ENCODE peak calls at places on chromosomes 3 and 15, in six cellular contexts. F is heart left ventricle, X is uterus, C is transverse colon, I is IMR-90, Z is A549. W is an unnamed sample.

GRCh38 chr3:131543714-131544113 is 40.9 kb upstream of the MRPL3 start:
- DNase-seq in Z (no peak), I (peak), C (peak), X (peak), F (peak), W (no peak)

GRCh38 chr3:58071480-58071971 is 63.3 kb downstream of the FLNB start:
- DNase-seq in F (no peak), I (no peak), C (no peak), Z (peak), X (no peak), W (no peak)

GRCh38 chr3:184688251-184688851 is 23.5 kb downstream of the MAGEF1 start:
- DNase-seq in C (no peak), X (peak), F (no peak), I (peak), Z (no peak), W (no peak)

GRCh38 chr3:124007186-124007585 is 15.3 kb upstream of the ROPN1 start:
- DNase-seq in I (peak), Z (no peak), C (no peak), F (no peak), X (no peak), W (no peak)

GRCh38 chr3:180036678-180037455 is at the start of gene PEX5L:
- DNase-seq in I (peak), Z (no peak), X (peak), C (no peak), F (peak), W (no peak)

GRCh38 chr15:81011593-81011992 is 10.9 kb downstream of the TLNRD1 start:
- DNase-seq in Z (no peak), C (no peak), X (no peak), I (peak), F (no peak), W (no peak)

GRCh38 chr15:42010434-42010833 is 10.4 kb downstream of the PLA2G4E start:
- DNase-seq in X (no peak), C (no peak), Z (peak), I (no peak), F (no peak), W (no peak)

GRCh38 chr3:172635588-172635987 is 75.3 kb downstream of the NCEH1 start:
- DNase-seq in X (no peak), F (no peak), C (no peak), Z (no peak), I (peak), W (no peak)

GRCh38 chr15:56098230-56098899 is 105.0 kb upstream of the NEDD4 start:
- DNase-seq in C (no peak), I (peak), F (no peak), X (no peak), Z (no peak), W (no peak)

GRCh38 chr3:32817561-32818430 is at the start of gene TRIM71:
- DNase-seq in X (no peak), C (no peak), F (no peak), Z (no peak), I (no peak), W (no peak)

GRCh38 chr3:190579514-190580137 is 65.7 kb downstream of the IL1RAP start:
- DNase-seq in F (no peak), I (no peak), X (no peak), Z (no peak), C (no peak), W (no peak)

GRCh38 chr3:52446631-52447511 is 2.0 kb upstream of the SEMA3G start:
- DNase-seq in C (peak), F (peak), I (peak), X (peak), Z (no peak), W (no peak)
- TF ChIP-seq CTCF in C (peak), F (no peak), I (peak), X (peak), Z (peak), W (peak)

DNA sequence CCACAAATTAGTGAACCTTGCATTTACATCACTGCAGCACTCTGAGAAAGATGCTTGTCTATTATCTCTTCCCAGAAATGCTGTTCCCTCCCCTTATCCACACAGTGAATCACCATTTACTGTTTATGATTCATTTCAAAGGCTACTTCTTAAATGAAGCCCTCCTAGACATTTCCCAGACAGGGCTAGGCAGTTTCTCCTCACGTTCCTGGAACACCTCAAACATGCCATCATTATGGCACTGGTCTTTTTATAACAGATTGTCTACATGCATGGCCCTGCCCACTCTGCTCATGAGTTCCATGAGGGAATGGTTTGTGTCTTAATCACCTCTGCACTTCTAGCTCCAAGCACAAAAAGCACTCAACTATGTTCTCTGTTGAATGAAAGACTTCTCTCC is 32.2 kb upstream of the TM2D3 start:
- DNase-seq in F (peak), X (no peak), Z (peak), C (no peak), I (peak), W (no peak)
- TF ChIP-seq POLR2A in F (no peak), X (no peak), Z (no peak), C (no peak), I (no peak), W (no peak)

DNA sequence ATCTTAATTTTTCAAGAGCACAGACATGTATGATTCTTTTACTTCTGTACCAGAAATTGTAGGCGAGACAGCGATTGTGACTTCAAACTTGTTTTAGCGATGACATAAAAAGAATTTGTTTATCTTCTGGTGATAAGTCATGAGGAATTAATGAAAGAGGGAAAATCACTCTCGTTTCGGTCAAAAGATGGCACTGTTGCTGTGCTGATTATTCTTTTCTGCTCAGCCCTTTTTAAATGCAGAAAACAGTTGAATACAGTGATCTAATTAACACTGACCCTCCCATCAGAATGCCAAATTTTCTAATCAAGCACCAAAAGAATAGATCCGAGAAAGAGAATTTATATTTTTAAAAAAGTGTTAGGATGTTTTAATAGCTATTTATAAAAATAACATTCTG is 52.6 kb downstream of the NSUN3 start:
- DNase-seq in C (no peak), F (no peak), I (peak), Z (no peak), X (no peak), W (no peak)
- TF ChIP-seq CTCF in C (no peak), F (peak), I (peak), Z (peak), X (peak), W (no peak)

DNA sequence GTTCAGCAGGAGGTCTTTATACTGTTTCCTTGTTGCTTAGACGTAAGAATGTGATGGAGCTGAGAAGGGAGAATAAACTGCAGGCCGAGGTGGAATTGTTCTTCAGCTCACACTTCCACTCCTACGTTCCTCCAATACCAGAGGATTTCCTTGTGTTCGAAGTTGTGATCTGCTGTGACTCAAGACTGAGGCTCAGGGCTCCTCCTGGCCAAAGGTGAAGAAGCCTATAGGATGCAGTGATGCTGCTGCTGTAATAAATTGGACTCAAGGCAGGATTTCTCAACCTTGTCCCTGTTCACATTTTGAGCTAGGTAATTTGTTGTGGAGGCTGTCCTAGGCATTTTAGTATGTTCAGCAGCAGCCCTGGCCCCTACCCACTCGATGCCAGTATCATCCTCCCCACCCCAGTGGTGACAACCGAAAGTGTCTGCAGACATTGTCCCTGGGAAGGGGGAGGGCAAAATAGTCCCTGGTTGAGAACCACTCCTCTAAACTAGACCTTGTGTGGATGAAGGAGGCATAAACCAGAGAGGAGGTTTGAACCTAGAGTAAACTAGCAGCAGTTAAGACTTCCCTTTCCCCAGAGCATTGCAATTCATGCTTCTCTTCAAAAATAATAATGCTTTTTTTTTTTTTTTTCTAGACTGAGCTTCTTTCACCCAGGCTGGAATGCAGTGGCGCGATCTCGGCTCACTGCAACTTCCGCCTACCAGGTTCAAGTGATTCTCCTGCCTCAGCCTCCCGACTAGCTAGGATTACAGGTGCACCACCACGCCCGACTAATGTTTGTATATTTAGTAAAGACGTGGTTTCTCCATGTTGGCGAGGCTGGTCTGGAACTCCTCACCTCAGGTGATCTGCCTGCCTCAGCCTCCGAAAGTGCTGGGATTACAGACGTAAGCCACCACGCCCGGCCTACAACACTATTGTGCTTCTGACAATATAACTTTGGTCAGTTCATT is 11.1 kb downstream of the RAP2B start:
- DNase-seq in I (no peak), X (no peak), C (no peak), Z (no peak), F (peak), W (no peak)
- TF ChIP-seq POLR2A in I (no peak), X (no peak), C (no peak), Z (no peak), F (no peak), W (no peak)

GRCh38 chr3:105367063-105367405 is 325 bp downstream of the ALCAM start:
- DNase-seq in X (no peak), Z (peak), F (peak), C (peak), I (no peak), W (no peak)
- TF ChIP-seq CTCF in X (no peak), Z (no peak), F (no peak), C (no peak), I (no peak), W (no peak)

GRCh38 chr3:19945405-19946290 is 1.2 kb upstream of the RAB5A start:
- DNase-seq in I (no peak), F (peak), X (peak), Z (no peak), C (peak), W (no peak)
- TF ChIP-seq POLR2A in I (no peak), F (no peak), X (no peak), Z (no peak), C (no peak), W (no peak)

GRCh38 chr3:148379763-148380162 is 317.9 kb upstream of the AGTR1 start:
- DNase-seq in F (no peak), X (no peak), Z (peak), C (no peak), I (peak), W (no peak)
- TF ChIP-seq CTCF in F (peak), X (peak), Z (peak), C (peak), I (peak), W (no peak)

GRCh38 chr3:12585181-12585580 is 28.3 kb downstream of the MKRN2 start:
- DNase-seq in I (no peak), F (no peak), X (no peak), Z (no peak), C (no peak), W (no peak)
- TF ChIP-seq POLR2A in I (no peak), F (no peak), X (no peak), Z (no peak), C (no peak), W (no peak)

GRCh38 chr15:57591822-57592367 is at the start of gene MYZAP:
- DNase-seq in X (peak), I (no peak), Z (peak), C (peak), F (peak), W (no peak)
- TF ChIP-seq CTCF in X (no peak), I (no peak), Z (no peak), C (no peak), F (peak), W (no peak)